ENCODE peak calls at places on chromosomes 16 and 17, in ten cellular contexts. I is PC-3, A is body of pancreas, W is fibroblast of mammary gland, K is uterus, P is kidney epithelial cell, O is GM06990, B is left ventricle myocardium inferior, C is GM23338, F is IMR-90. N is an unnamed sample.

GRCh38 chr16:9429946-9430345 is 338.5 kb downstream of the HAPSTR1 start:
- DNase-seq in I (no peak), A (no peak), W (no peak), K (no peak), P (no peak), O (no peak), B (no peak), C (no peak), F (no peak), N (no peak)

GRCh38 chr16:85753559-85753958 is 2.7 kb upstream of the C16orf74 start:
- DNase-seq in I (peak), A (peak), W (no peak), K (no peak), P (no peak), O (no peak), B (no peak), C (no peak), F (no peak), N (no peak)

GRCh38 chr17:13269196-13269595 is 251.4 kb upstream of the ELAC2 start:
- DNase-seq in I (no peak), A (no peak), W (no peak), K (no peak), P (no peak), O (no peak), B (no peak), C (no peak), F (no peak), N (no peak)

GRCh38 chr17:54968954-54969400 is 412 bp downstream of the STXBP4 start:
- DNase-seq in I (peak), A (peak), W (peak), K (no peak), P (no peak), O (no peak), B (no peak), C (no peak), F (peak), N (peak)

GRCh38 chr17:57751971-57752905 is 7.1 kb upstream of the CCDC182 start:
- DNase-seq in I (no peak), A (no peak), W (no peak), K (no peak), P (no peak), O (no peak), B (no peak), C (no peak), F (no peak), N (no peak)

GRCh38 chr16:70770291-70770967 is 30.5 kb downstream of the VAC14 start:
- DNase-seq in I (peak), A (no peak), W (no peak), K (no peak), P (no peak), O (no peak), B (no peak), C (no peak), F (no peak), N (no peak)

GRCh38 chr16:59067207-59067606 is 333.1 kb upstream of the GOT2 start:
- DNase-seq in I (no peak), A (peak), W (no peak), K (no peak), P (peak), O (no peak), B (no peak), C (no peak), F (peak), N (no peak)

GRCh38 chr16:67235816-67236547 is 9.1 kb downstream of the TMEM208 start:
- DNase-seq in I (no peak), A (no peak), W (no peak), K (no peak), P (no peak), O (no peak), B (no peak), C (no peak), F (no peak), N (no peak)

GRCh38 chr16:22317625-22318024 is 20.4 kb downstream of the POLR3E start:
- DNase-seq in I (no peak), A (no peak), W (no peak), K (no peak), P (no peak), O (no peak), B (no peak), C (no peak), F (no peak), N (no peak)

GRCh38 chr17:50459081-50459676 is 9.5 kb downstream of the CHAD start:
- DNase-seq in I (peak), A (no peak), W (peak), K (no peak), P (no peak), O (no peak), B (no peak), C (no peak), F (peak), N (no peak)

GRCh38 chr17:36496018-36496789 is 9.7 kb downstream of the ZNHIT3 start:
- DNase-seq in I (no peak), A (no peak), W (no peak), K (no peak), P (no peak), O (no peak), B (no peak), C (no peak), F (peak), N (no peak)

GRCh38 chr17:47660064-47660492 is 10.4 kb downstream of the KPNB1 start:
- DNase-seq in I (no peak), A (no peak), W (no peak), K (no peak), P (no peak), O (peak), B (no peak), C (no peak), F (no peak), N (no peak)

GRCh38 chr16:68695575-68695974 is 41.5 kb upstream of the CDH1 start:
- DNase-seq in I (no peak), A (no peak), W (no peak), K (no peak), P (no peak), O (no peak), B (no peak), C (no peak), F (no peak), N (no peak)

GRCh38 chr16:49019826-49020401 is 261.7 kb downstream of the CBLN1 start:
- DNase-seq in I (peak), A (peak), W (no peak), K (no peak), P (no peak), O (no peak), B (no peak), C (no peak), F (no peak), N (no peak)

GRCh38 chr17:39927928-39928867 is 666 bp downstream of the LRRC3C start:
- DNase-seq in I (no peak), A (peak), W (no peak), K (peak), P (no peak), O (peak), B (peak), C (peak), F (no peak), N (peak)

GRCh38 chr16:64137976-64138375 is 983.9 kb downstream of the CDH11 start:
- DNase-seq in I (no peak), A (no peak), W (no peak), K (no peak), P (no peak), O (no peak), B (no peak), C (no peak), F (no peak), N (no peak)

GRCh38 chr17:55830699-55831098 is 79.8 kb downstream of the PCTP start:
- DNase-seq in I (no peak), A (no peak), W (no peak), K (no peak), P (no peak), O (no peak), B (no peak), C (no peak), F (no peak), N (no peak)

GRCh38 chr16:7185689-7186088 is 147.0 kb upstream of the RBFOX1 start:
- DNase-seq in I (peak), A (no peak), W (no peak), K (no peak), P (no peak), O (no peak), B (no peak), C (no peak), F (no peak), N (no peak)

GRCh38 chr17:35614835-35615234 is 27.7 kb downstream of the AP2B1 start:
- DNase-seq in I (no peak), A (no peak), W (no peak), K (no peak), P (no peak), O (no peak), B (no peak), C (no peak), F (no peak), N (no peak)

GRCh38 chr17:64230551-64231408 is 32.3 kb downstream of the TEX2 start:
- DNase-seq in I (peak), A (no peak), W (peak), K (no peak), P (peak), O (no peak), B (no peak), C (no peak), F (peak), N (peak)

GRCh38 chr17:78939615-78940014 is 14.4 kb upstream of the TIMP2 start:
- DNase-seq in I (no peak), A (no peak), W (no peak), K (no peak), P (no peak), O (no peak), B (no peak), C (no peak), F (peak), N (peak)

GRCh38 chr16:59878999-59879398 is 1144.9 kb upstream of the GOT2 start:
- DNase-seq in I (peak), A (no peak), W (no peak), K (no peak), P (no peak), O (no peak), B (no peak), C (no peak), F (no peak), N (no peak)

GRCh38 chr16:66703359-66704215 is 7.0 kb upstream of the CMTM4 start:
- DNase-seq in I (no peak), A (no peak), W (no peak), K (no peak), P (no peak), O (no peak), B (no peak), C (no peak), F (no peak), N (peak)

GRCh38 chr17:78923660-78924453 is 1.3 kb downstream of the TIMP2 start:
- DNase-seq in I (peak), A (peak), W (no peak), K (peak), P (no peak), O (peak), B (peak), C (peak), F (no peak), N (no peak)

GRCh38 chr17:17137731-17138585 is 68.2 kb downstream of the PLD6 start:
- DNase-seq in I (no peak), A (no peak), W (no peak), K (no peak), P (no peak), O (no peak), B (no peak), C (no peak), F (no peak), N (no peak)

GRCh38 chr17:68378202-68379149 is 78.8 kb downstream of the WIPI1 start:
- DNase-seq in I (peak), A (peak), W (peak), K (peak), P (no peak), O (no peak), B (peak), C (peak), F (peak), N (peak)

GRCh38 chr16:58414938-58415451 is 22.7 kb downstream of the GINS3 start:
- DNase-seq in I (no peak), A (no peak), W (no peak), K (no peak), P (no peak), O (no peak), B (peak), C (no peak), F (peak), N (peak)

GRCh38 chr16:27232061-27232841 is 28.9 kb downstream of the KDM8 start:
- DNase-seq in I (no peak), A (no peak), W (no peak), K (no peak), P (no peak), O (peak), B (no peak), C (no peak), F (no peak), N (no peak)

GRCh38 chr17:71361691-71362450 is 758.9 kb upstream of the SOX9 start:
- DNase-seq in I (no peak), A (no peak), W (peak), K (no peak), P (no peak), O (no peak), B (no peak), C (no peak), F (peak), N (no peak)

GRCh38 chr17:4229627-4230026 is 34.2 kb downstream of the ANKFY1 start:
- DNase-seq in I (no peak), A (peak), W (peak), K (peak), P (no peak), O (no peak), B (peak), C (no peak), F (peak), N (peak)

GRCh38 chr17:73083432-73083831 is 9.1 kb downstream of the SLC39A11 start:
- DNase-seq in I (no peak), A (no peak), W (no peak), K (no peak), P (no peak), O (no peak), B (no peak), C (no peak), F (no peak), N (no peak)

GRCh38 chr16:73064227-73064995 is 16.5 kb upstream of the ZFHX3 start:
- DNase-seq in I (no peak), A (no peak), W (peak), K (no peak), P (no peak), O (no peak), B (peak), C (peak), F (peak), N (peak)

GRCh38 chr16:63752347-63752746 is 1369.5 kb downstream of the CDH11 start:
- DNase-seq in I (no peak), A (no peak), W (no peak), K (no peak), P (no peak), O (no peak), B (no peak), C (no peak), F (no peak), N (no peak)

GRCh38 chr16:84232060-84232459 is 7.8 kb downstream of the KCNG4 start:
- DNase-seq in I (no peak), A (no peak), W (no peak), K (no peak), P (no peak), O (no peak), B (no peak), C (no peak), F (no peak), N (no peak)

GRCh38 chr16:87490091-87490798 is 2.6 kb downstream of the ZCCHC14 start:
- DNase-seq in I (no peak), A (no peak), W (no peak), K (no peak), P (no peak), O (no peak), B (no peak), C (no peak), F (no peak), N (peak)

GRCh38 chr16:30885196-30885595 is 8.7 kb downstream of the BCL7C start:
- DNase-seq in I (no peak), A (no peak), W (no peak), K (no peak), P (no peak), O (no peak), B (no peak), C (no peak), F (no peak), N (no peak)

GRCh38 chr17:520447-521167 is 168.0 kb upstream of the RPH3AL start:
- DNase-seq in I (no peak), A (no peak), W (no peak), K (no peak), P (peak), O (no peak), B (no peak), C (peak), F (peak), N (no peak)

GRCh38 chr16:29315916-29316517 is 90.5 kb downstream of the NPIPB11 start:
- DNase-seq in I (peak), A (no peak), W (no peak), K (no peak), P (no peak), O (no peak), B (no peak), C (peak), F (no peak), N (no peak)

GRCh38 chr17:48997103-48997826 is at the start of gene IGF2BP1:
- DNase-seq in I (no peak), A (no peak), W (peak), K (no peak), P (no peak), O (no peak), B (no peak), C (peak), F (peak), N (peak)
- TF ChIP-seq CTCF in I (no peak), A (no peak), W (no peak), K (no peak), P (no peak), O (no peak), B (no peak), C (no peak), F (no peak), N (no peak)

GRCh38 chr16:2500937-2501750 is 12.6 kb upstream of the ATP6V0C start:
- DNase-seq in I (peak), A (peak), W (peak), K (peak), P (no peak), O (peak), B (peak), C (peak), F (peak), N (peak)
- H3K4me3 ChIP-seq in I (no peak), A (no peak), W (no peak), K (peak), P (no peak), O (no peak), B (peak), C (peak), F (no peak), N (no peak)

GRCh38 chr16:5604770-5605169 is 507.2 kb upstream of the EEF2KMT start:
- DNase-seq in I (peak), A (no peak), W (no peak), K (no peak), P (no peak), O (no peak), B (no peak), C (peak), F (no peak), N (no peak)
- TF ChIP-seq CTCF in I (no peak), A (no peak), W (no peak), K (no peak), P (no peak), O (no peak), B (no peak), C (peak), F (no peak), N (no peak)

GRCh38 chr16:13393816-13394215 is 492.4 kb downstream of the SHISA9 start:
- DNase-seq in I (no peak), A (no peak), W (no peak), K (no peak), P (no peak), O (no peak), B (no peak), C (no peak), F (no peak), N (no peak)

GRCh38 chr16:13390093-13390985 is 488.9 kb downstream of the SHISA9 start:
- DNase-seq in I (no peak), A (no peak), W (no peak), K (no peak), P (peak), O (peak), B (no peak), C (no peak), F (no peak), N (no peak)

GRCh38 chr16:13390986-13391305 is 489.5 kb downstream of the SHISA9 start:
- DNase-seq in I (no peak), A (no peak), W (no peak), K (no peak), P (no peak), O (no peak), B (no peak), C (no peak), F (no peak), N (no peak)

GRCh38 chr16:13391337-13391736 is 489.9 kb downstream of the SHISA9 start:
- DNase-seq in I (no peak), A (no peak), W (no peak), K (no peak), P (no peak), O (no peak), B (no peak), C (no peak), F (no peak), N (no peak)

GRCh38 chr16:13392341-13392740 is 490.9 kb downstream of the SHISA9 start:
- DNase-seq in I (no peak), A (no peak), W (no peak), K (no peak), P (no peak), O (no peak), B (no peak), C (peak), F (no peak), N (no peak)
- H3K4me3 ChIP-seq in I (no peak), A (no peak), W (no peak), K (no peak), P (no peak), O (no peak), B (no peak), C (no peak), F (no peak), N (no peak)

GRCh38 chr16:82641336-82641984 is 14.7 kb downstream of the CDH13 start:
- DNase-seq in I (peak), A (no peak), W (peak), K (no peak), P (no peak), O (no peak), B (no peak), C (no peak), F (peak), N (peak)
- TF ChIP-seq CTCF in I (peak), A (no peak), W (peak), K (no peak), P (peak), O (peak), B (peak), C (peak), F (peak), N (peak)

GRCh38 chr17:30827082-30827481 is 2.6 kb upstream of the CRLF3 start:
- DNase-seq in I (no peak), A (no peak), W (no peak), K (no peak), P (no peak), O (no peak), B (no peak), C (no peak), F (no peak), N (no peak)
- H3K4me3 ChIP-seq in I (no peak), A (no peak), W (no peak), K (no peak), P (no peak), O (no peak), B (no peak), C (no peak), F (no peak), N (no peak)

GRCh38 chr17:28675980-28676379 is 14.0 kb downstream of the SUPT6H start:
- DNase-seq in I (peak), A (peak), W (no peak), K (no peak), P (no peak), O (no peak), B (no peak), C (peak), F (no peak), N (no peak)
- TF ChIP-seq CTCF in I (peak), A (peak), W (no peak), K (no peak), P (peak), O (peak), B (no peak), C (peak), F (no peak), N (no peak)

DNA sequence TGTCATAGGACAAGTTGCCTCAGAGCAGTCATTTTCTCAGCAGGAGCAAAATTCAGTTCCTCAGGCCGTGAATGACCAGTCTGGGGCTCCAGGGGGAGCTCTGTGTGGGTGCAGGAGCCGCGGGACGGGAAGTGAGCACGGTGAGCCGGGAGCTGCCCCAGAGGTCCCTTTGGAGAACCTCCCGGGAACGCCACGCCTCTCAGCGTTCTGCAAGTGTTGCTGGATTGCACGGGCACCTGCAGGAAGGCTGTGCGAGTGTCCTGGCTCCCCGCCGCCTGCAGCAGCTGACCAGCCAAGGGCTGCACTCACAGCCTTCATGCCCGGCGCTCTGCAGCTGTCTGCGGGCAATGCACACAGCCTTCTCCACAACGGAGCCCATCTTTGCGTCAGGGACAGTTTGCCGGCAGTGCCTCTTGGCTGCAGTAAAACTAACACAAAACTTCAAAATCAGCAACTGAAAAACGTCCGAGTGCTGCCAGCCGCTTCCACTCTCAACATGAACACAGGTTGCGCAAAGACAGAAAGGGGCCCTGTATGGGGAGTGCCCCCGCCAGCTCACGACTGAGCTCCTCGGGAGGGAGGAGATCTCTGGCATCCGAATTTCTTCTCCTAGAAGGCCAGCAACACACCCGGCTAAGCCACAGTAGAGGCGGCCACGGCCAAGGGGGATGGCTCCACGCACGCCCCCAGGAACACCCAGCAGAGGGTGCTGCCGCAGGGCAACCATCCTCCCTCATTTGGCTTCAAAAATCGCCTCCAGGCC is 16.0 kb downstream of the NDUFAF8 start:
- DNase-seq in I (peak), A (peak), W (peak), K (peak), P (peak), O (no peak), B (peak), C (peak), F (peak), N (peak)
- H3K4me3 ChIP-seq in I (no peak), A (no peak), W (no peak), K (no peak), P (no peak), O (no peak), B (peak), C (no peak), F (no peak), N (no peak)

N was measured in fibroblast of the aortic adventitia.